ENCODE peak calls at places on chromosomes 2 and 18, in seven cellular contexts. One of them, this sample, is unnamed.

GRCh38 chr18:52963481-52963880 is 623.5 kb downstream of the DCC start:
- DNase-seq in RWPE2: no peak
- DNase-seq in heart right ventricle: no peak
- DNase-seq in fibroblast of lung: no peak
- DNase-seq in right atrium auricular region: no peak
- DNase-seq in CD8-positive, alpha-beta T cell: no peak
- DNase-seq in kidney: no peak
- DNase-seq in this sample: no peak

GRCh38 chr18:55489742-55490055 is 98.3 kb downstream of the TCF4 start:
- DNase-seq in right atrium auricular region: no peak
- DNase-seq in RWPE2: no peak
- DNase-seq in fibroblast of lung: peak; percentile 64
- DNase-seq in heart right ventricle: no peak
- DNase-seq in kidney: no peak
- DNase-seq in CD8-positive, alpha-beta T cell: peak; percentile 18
- DNase-seq in this sample: no peak

GRCh38 chr2:190533968-190534309 is 583 bp downstream of the NEMP2 start:
- DNase-seq in kidney: no peak
- DNase-seq in right atrium auricular region: no peak
- DNase-seq in RWPE2: no peak
- DNase-seq in heart right ventricle: no peak
- DNase-seq in CD8-positive, alpha-beta T cell: peak; percentile 75
- DNase-seq in fibroblast of lung: no peak
- DNase-seq in this sample: no peak

GRCh38 chr18:55863876-55864275 is 275.9 kb upstream of the TCF4 start:
- DNase-seq in CD8-positive, alpha-beta T cell: no peak
- DNase-seq in heart right ventricle: no peak
- DNase-seq in fibroblast of lung: peak; percentile 45
- DNase-seq in RWPE2: no peak
- DNase-seq in right atrium auricular region: no peak
- DNase-seq in kidney: no peak
- DNase-seq in this sample: no peak

GRCh38 chr2:240302041-240302440 is 133.4 kb upstream of the GPC1 start:
- DNase-seq in heart right ventricle: no peak
- DNase-seq in right atrium auricular region: no peak
- DNase-seq in fibroblast of lung: no peak
- DNase-seq in RWPE2: no peak
- DNase-seq in kidney: no peak
- DNase-seq in CD8-positive, alpha-beta T cell: no peak
- DNase-seq in this sample: no peak

GRCh38 chr18:61554117-61554776 is 221.0 kb downstream of the CDH20 start:
- DNase-seq in kidney: peak; percentile 64
- DNase-seq in heart right ventricle: peak; percentile 41
- DNase-seq in RWPE2: peak; percentile 43
- DNase-seq in right atrium auricular region: no peak
- DNase-seq in fibroblast of lung: no peak
- DNase-seq in CD8-positive, alpha-beta T cell: peak; percentile 36
- DNase-seq in this sample: no peak

GRCh38 chr2:72759755-72760154 is 66.1 kb downstream of the EXOC6B start:
- DNase-seq in heart right ventricle: no peak
- DNase-seq in RWPE2: no peak
- DNase-seq in kidney: no peak
- DNase-seq in CD8-positive, alpha-beta T cell: no peak
- DNase-seq in fibroblast of lung: no peak
- DNase-seq in right atrium auricular region: no peak
- DNase-seq in this sample: no peak

GRCh38 chr18:6368017-6368416 is 46.7 kb downstream of the L3MBTL4 start:
- DNase-seq in right atrium auricular region: no peak
- DNase-seq in kidney: no peak
- DNase-seq in RWPE2: no peak
- DNase-seq in CD8-positive, alpha-beta T cell: no peak
- DNase-seq in heart right ventricle: no peak
- DNase-seq in fibroblast of lung: no peak
- DNase-seq in this sample: no peak

GRCh38 chr2:16741508-16741907 is 75.9 kb upstream of the CYRIA start:
- DNase-seq in heart right ventricle: no peak
- DNase-seq in fibroblast of lung: no peak
- DNase-seq in right atrium auricular region: no peak
- DNase-seq in RWPE2: no peak
- DNase-seq in CD8-positive, alpha-beta T cell: no peak
- DNase-seq in kidney: no peak
- DNase-seq in this sample: no peak

GRCh38 chr2:171554991-171555615 is 32.8 kb downstream of the CYBRD1 start:
- DNase-seq in heart right ventricle: no peak
- DNase-seq in CD8-positive, alpha-beta T cell: no peak
- DNase-seq in RWPE2: no peak
- DNase-seq in fibroblast of lung: no peak
- DNase-seq in kidney: no peak
- DNase-seq in right atrium auricular region: no peak
- DNase-seq in this sample: no peak

GRCh38 chr2:219739866-219740440 is 112.5 kb downstream of the SLC4A3 start:
- DNase-seq in CD8-positive, alpha-beta T cell: no peak
- DNase-seq in right atrium auricular region: no peak
- DNase-seq in RWPE2: no peak
- DNase-seq in kidney: no peak
- DNase-seq in heart right ventricle: no peak
- DNase-seq in fibroblast of lung: no peak
- DNase-seq in this sample: no peak

GRCh38 chr2:120244656-120245519 is 7.8 kb upstream of the RALB start:
- DNase-seq in CD8-positive, alpha-beta T cell: no peak
- DNase-seq in heart right ventricle: no peak
- DNase-seq in kidney: no peak
- DNase-seq in RWPE2: no peak
- DNase-seq in fibroblast of lung: no peak
- DNase-seq in right atrium auricular region: no peak
- DNase-seq in this sample: no peak

GRCh38 chr2:66233981-66234380 is 200.9 kb upstream of the MEIS1 start:
- DNase-seq in fibroblast of lung: no peak
- DNase-seq in CD8-positive, alpha-beta T cell: no peak
- DNase-seq in right atrium auricular region: no peak
- DNase-seq in RWPE2: no peak
- DNase-seq in kidney: no peak
- DNase-seq in heart right ventricle: no peak
- DNase-seq in this sample: no peak

GRCh38 chr2:15869871-15870270 is 70.5 kb upstream of the MYCN start:
- DNase-seq in RWPE2: no peak
- DNase-seq in CD8-positive, alpha-beta T cell: no peak
- DNase-seq in kidney: no peak
- DNase-seq in heart right ventricle: no peak
- DNase-seq in right atrium auricular region: no peak
- DNase-seq in fibroblast of lung: no peak
- DNase-seq in this sample: no peak

GRCh38 chr2:234003972-234004617 is 46.4 kb upstream of the SPP2 start:
- DNase-seq in heart right ventricle: no peak
- DNase-seq in right atrium auricular region: no peak
- DNase-seq in fibroblast of lung: peak; percentile 98
- DNase-seq in CD8-positive, alpha-beta T cell: no peak
- DNase-seq in RWPE2: peak; percentile 79
- DNase-seq in kidney: no peak
- DNase-seq in this sample: no peak

GRCh38 chr2:156320491-156320896 is 12.0 kb downstream of the NR4A2 start:
- DNase-seq in kidney: peak; percentile 78
- DNase-seq in fibroblast of lung: peak; percentile 46
- DNase-seq in RWPE2: no peak
- DNase-seq in heart right ventricle: peak; percentile 50
- DNase-seq in CD8-positive, alpha-beta T cell: no peak
- DNase-seq in right atrium auricular region: no peak
- DNase-seq in this sample: no peak

GRCh38 chr18:76658627-76659026 is 163.6 kb upstream of the ZNF516 start:
- DNase-seq in RWPE2: no peak
- DNase-seq in fibroblast of lung: peak; percentile 9
- DNase-seq in right atrium auricular region: no peak
- DNase-seq in CD8-positive, alpha-beta T cell: no peak
- DNase-seq in kidney: no peak
- DNase-seq in heart right ventricle: no peak
- DNase-seq in this sample: no peak

GRCh38 chr2:204051476-204051875 is 114.9 kb downstream of the ICOS start:
- DNase-seq in RWPE2: no peak
- DNase-seq in CD8-positive, alpha-beta T cell: no peak
- DNase-seq in right atrium auricular region: no peak
- DNase-seq in fibroblast of lung: no peak
- DNase-seq in kidney: no peak
- DNase-seq in heart right ventricle: no peak
- DNase-seq in this sample: no peak

GRCh38 chr2:170554278-170554955 is 160.7 kb upstream of the SP5 start:
- DNase-seq in CD8-positive, alpha-beta T cell: no peak
- DNase-seq in kidney: no peak
- DNase-seq in heart right ventricle: peak; percentile 13
- DNase-seq in fibroblast of lung: peak; percentile 54
- DNase-seq in RWPE2: peak; percentile 69
- DNase-seq in right atrium auricular region: no peak
- DNase-seq in this sample: peak; percentile 73

GRCh38 chr18:34742761-34743366 is 32.8 kb downstream of the DTNA start:
- DNase-seq in fibroblast of lung: no peak
- DNase-seq in heart right ventricle: no peak
- DNase-seq in kidney: no peak
- DNase-seq in right atrium auricular region: no peak
- DNase-seq in RWPE2: no peak
- DNase-seq in CD8-positive, alpha-beta T cell: no peak
- DNase-seq in this sample: no peak

GRCh38 chr2:28234807-28235206 is 157.9 kb upstream of the FOSL2 start:
- DNase-seq in right atrium auricular region: no peak
- DNase-seq in CD8-positive, alpha-beta T cell: no peak
- DNase-seq in heart right ventricle: no peak
- DNase-seq in RWPE2: no peak
- DNase-seq in kidney: no peak
- DNase-seq in fibroblast of lung: no peak
- DNase-seq in this sample: no peak

GRCh38 chr18:24831871-24832665 is 371.6 kb downstream of the HRH4 start:
- DNase-seq in CD8-positive, alpha-beta T cell: no peak
- DNase-seq in RWPE2: no peak
- DNase-seq in heart right ventricle: no peak
- DNase-seq in right atrium auricular region: no peak
- DNase-seq in fibroblast of lung: no peak
- DNase-seq in kidney: no peak
- DNase-seq in this sample: no peak

GRCh38 chr2:170314744-170315447 is 136.9 kb downstream of the MYO3B start:
- DNase-seq in heart right ventricle: no peak
- DNase-seq in RWPE2: no peak
- DNase-seq in CD8-positive, alpha-beta T cell: no peak
- DNase-seq in kidney: no peak
- DNase-seq in right atrium auricular region: no peak
- DNase-seq in fibroblast of lung: peak; percentile 28
- DNase-seq in this sample: no peak

DNA sequence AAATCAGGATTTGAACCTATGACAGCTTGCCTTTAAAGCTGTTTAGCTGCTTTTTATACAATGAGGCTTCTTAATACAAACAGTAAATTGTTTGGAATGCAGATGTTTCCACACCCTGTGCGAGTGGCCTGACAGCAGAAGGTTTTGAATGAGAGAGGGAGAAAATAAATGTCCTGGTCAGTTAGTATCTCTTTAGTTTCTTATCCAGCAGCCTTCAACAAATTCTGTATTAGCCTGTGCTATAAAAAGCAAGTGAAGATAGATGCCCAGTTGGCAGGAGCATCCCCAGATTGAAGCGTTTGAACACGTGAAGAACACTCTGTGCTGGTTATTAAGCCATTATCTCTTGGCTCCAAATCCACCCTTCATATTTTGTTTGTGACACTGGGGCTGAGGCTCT is 70.6 kb downstream of the CERS6 start:
- DNase-seq in right atrium auricular region: peak; percentile 65
- DNase-seq in CD8-positive, alpha-beta T cell: no peak
- DNase-seq in RWPE2: no peak
- DNase-seq in kidney: no peak
- DNase-seq in fibroblast of lung: no peak
- DNase-seq in heart right ventricle: no peak
- DNase-seq in this sample: no peak
- H3K4me1 ChIP-seq in right atrium auricular region: no peaks in the 10 kb centered on the region
- H3K4me1 ChIP-seq in CD8-positive, alpha-beta T cell: peaks cover 16% of the 10 kb centered on the region
- H3K4me1 ChIP-seq in RWPE2: peaks cover 66% of the 10 kb centered on the region
- H3K4me1 ChIP-seq in kidney: peaks cover 5% of the 10 kb centered on the region
- H3K4me1 ChIP-seq in fibroblast of lung: peaks cover 9% of the 10 kb centered on the region
- H3K4me1 ChIP-seq in heart right ventricle: peaks cover 89% of the 10 kb centered on the region
- H3K4me1 ChIP-seq in this sample: peaks cover 86% of the 10 kb centered on the region

GRCh38 chr2:217929757-217930707 is 72.8 kb downstream of the TNS1 start:
- DNase-seq in CD8-positive, alpha-beta T cell: no peak
- DNase-seq in right atrium auricular region: peak; percentile 90
- DNase-seq in heart right ventricle: no peak
- DNase-seq in kidney: no peak
- DNase-seq in fibroblast of lung: peak; percentile 93
- DNase-seq in RWPE2: no peak
- DNase-seq in this sample: no peak
- H3K4me1 ChIP-seq in CD8-positive, alpha-beta T cell: no peaks in the 10 kb centered on the region
- H3K4me1 ChIP-seq in right atrium auricular region: peaks cover 5% of the 10 kb centered on the region
- H3K4me1 ChIP-seq in heart right ventricle: peaks cover 100% of the 10 kb centered on the region
- H3K4me1 ChIP-seq in kidney: peaks cover 91% of the 10 kb centered on the region
- H3K4me1 ChIP-seq in fibroblast of lung: peaks cover 51% of the 10 kb centered on the region
- H3K4me1 ChIP-seq in RWPE2: peaks cover 27% of the 10 kb centered on the region
- H3K4me1 ChIP-seq in this sample: peaks cover 97% of the 10 kb centered on the region

DNA sequence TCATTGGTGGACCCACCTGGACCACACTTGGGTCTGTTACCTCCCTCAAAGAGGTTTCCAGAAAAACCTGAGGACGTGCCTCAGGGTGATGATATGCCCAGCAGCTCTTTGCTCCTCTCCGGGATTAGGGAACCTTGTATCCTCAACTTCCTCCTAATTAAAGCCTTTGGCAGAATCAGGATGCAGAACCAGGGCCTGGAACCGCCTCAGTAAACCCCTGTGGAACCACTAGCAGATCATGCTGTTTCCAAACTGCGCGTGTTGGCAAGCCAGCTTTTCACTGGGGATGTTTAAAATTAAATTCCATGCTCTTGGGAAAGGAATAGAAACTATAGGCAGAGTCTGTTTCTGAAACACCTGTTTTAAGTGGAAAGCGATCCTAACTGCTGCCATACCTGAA is 26.4 kb downstream of the CRIM1 start:
- DNase-seq in RWPE2: no peak
- DNase-seq in kidney: no peak
- DNase-seq in heart right ventricle: no peak
- DNase-seq in right atrium auricular region: no peak
- DNase-seq in fibroblast of lung: no peak
- DNase-seq in CD8-positive, alpha-beta T cell: no peak
- DNase-seq in this sample: no peak
- H3K4me1 ChIP-seq in RWPE2: peaks cover 57% of the 10 kb centered on the region
- H3K4me1 ChIP-seq in kidney: peaks cover 38% of the 10 kb centered on the region
- H3K4me1 ChIP-seq in heart right ventricle: peaks cover 42% of the 10 kb centered on the region
- H3K4me1 ChIP-seq in right atrium auricular region: no peaks in the 10 kb centered on the region
- H3K4me1 ChIP-seq in fibroblast of lung: peaks cover 26% of the 10 kb centered on the region
- H3K4me1 ChIP-seq in CD8-positive, alpha-beta T cell: no peaks in the 10 kb centered on the region
- H3K4me1 ChIP-seq in this sample: peaks cover 21% of the 10 kb centered on the region

DNA sequence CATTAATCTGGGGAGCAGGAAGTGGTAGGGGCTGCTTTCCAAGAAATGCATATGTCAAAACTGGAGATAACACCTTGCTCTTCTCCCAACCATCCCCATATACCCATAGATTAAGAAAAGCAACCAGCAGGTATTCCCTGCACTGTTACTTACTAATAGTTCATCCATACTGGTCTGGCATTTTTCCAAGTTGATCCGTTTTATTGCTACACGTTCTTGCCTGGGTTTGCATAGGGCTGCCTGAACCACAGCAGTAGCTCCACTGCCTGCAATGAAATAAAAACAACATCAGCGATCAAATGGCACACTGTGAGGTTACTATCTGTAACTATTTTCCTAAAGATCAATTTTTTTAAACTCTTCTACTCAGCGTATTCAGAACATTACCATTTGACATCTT is 65.6 kb downstream of the STK39 start:
- DNase-seq in CD8-positive, alpha-beta T cell: no peak
- DNase-seq in right atrium auricular region: no peak
- DNase-seq in RWPE2: no peak
- DNase-seq in fibroblast of lung: no peak
- DNase-seq in heart right ventricle: no peak
- DNase-seq in kidney: no peak
- DNase-seq in this sample: no peak
- H3K4me1 ChIP-seq in CD8-positive, alpha-beta T cell: peaks cover 5% of the 10 kb centered on the region
- H3K4me1 ChIP-seq in right atrium auricular region: no peaks in the 10 kb centered on the region
- H3K4me1 ChIP-seq in RWPE2: peaks cover 60% of the 10 kb centered on the region
- H3K4me1 ChIP-seq in fibroblast of lung: peaks cover 7% of the 10 kb centered on the region
- H3K4me1 ChIP-seq in heart right ventricle: peaks cover 42% of the 10 kb centered on the region
- H3K4me1 ChIP-seq in kidney: no peaks in the 10 kb centered on the region
- H3K4me1 ChIP-seq in this sample: peaks cover 8% of the 10 kb centered on the region